ENCODE peak calls at places on chromosomes 5 and 9, in eight cellular contexts. K, X, F, Y, G, I, D and H are unnamed samples.

GRCh38 chr5:106749826-106750225 is 920.9 kb downstream of the EFNA5 start:
- DNase-seq in K (no peak), X (no peak), F (no peak), Y (no peak), G (no peak), I (no peak), D (no peak), H (no peak)

GRCh38 chr5:94908889-94909480 is 290.5 kb downstream of the SLF1 start:
- DNase-seq in K (no peak), X (no peak), F (no peak), Y (no peak), G (peak), I (peak), D (no peak), H (peak)

GRCh38 chr9:137294091-137294683 is 7.9 kb downstream of the NRARP start:
- DNase-seq in K (no peak), X (no peak), F (no peak), Y (no peak), G (peak), I (peak), D (peak), H (no peak)

GRCh38 chr5:143002459-143003327 is 232.5 kb downstream of the ARHGAP26 start:
- DNase-seq in K (peak), X (peak), F (no peak), Y (no peak), G (peak), I (peak), D (no peak), H (peak)

GRCh38 chr5:27592231-27592630 is 553.8 kb upstream of the CDH9 start:
- DNase-seq in K (no peak), X (no peak), F (no peak), Y (no peak), G (no peak), I (peak), D (no peak), H (no peak)

GRCh38 chr5:171388816-171389168 is 1.1 kb downstream of the NPM1 start:
- DNase-seq in K (no peak), X (no peak), F (no peak), Y (no peak), G (no peak), I (no peak), D (no peak), H (no peak)

GRCh38 chr5:43286623-43287022 is 26.6 kb downstream of the HMGCS1 start:
- DNase-seq in K (no peak), X (no peak), F (no peak), Y (no peak), G (no peak), I (no peak), D (no peak), H (no peak)

GRCh38 chr5:173941758-173942401 is 47.1 kb upstream of the C5orf47 start:
- DNase-seq in K (no peak), X (no peak), F (no peak), Y (no peak), G (no peak), I (no peak), D (no peak), H (no peak)

GRCh38 chr5:169691473-169691872 is 54.4 kb downstream of the DOCK2 start:
- DNase-seq in K (no peak), X (no peak), F (no peak), Y (no peak), G (no peak), I (no peak), D (no peak), H (peak)

GRCh38 chr5:10034008-10034407 is 215.7 kb downstream of the ATPSCKMT start:
- DNase-seq in K (no peak), X (no peak), F (peak), Y (no peak), G (no peak), I (peak), D (no peak), H (no peak)

GRCh38 chr5:23146183-23146582 is 293.0 kb upstream of the CDH12 start:
- DNase-seq in K (no peak), X (no peak), F (no peak), Y (peak), G (no peak), I (no peak), D (peak), H (no peak)

GRCh38 chr5:159682623-159683022 is 233.7 kb upstream of the ADRA1B start:
- DNase-seq in K (no peak), X (no peak), F (no peak), Y (no peak), G (no peak), I (peak), D (no peak), H (no peak)

GRCh38 chr5:73663161-73663859 is 37.3 kb downstream of the ARHGEF28 start:
- DNase-seq in K (no peak), X (no peak), F (no peak), Y (no peak), G (no peak), I (no peak), D (no peak), H (no peak)

GRCh38 chr5:174317261-174317894 is 271.9 kb downstream of the NSG2 start:
- DNase-seq in K (peak), X (peak), F (no peak), Y (peak), G (peak), I (peak), D (no peak), H (peak)

GRCh38 chr5:10563132-10563939 is 534 bp upstream of the ANKRD33B start:
- DNase-seq in K (peak), X (no peak), F (peak), Y (peak), G (peak), I (no peak), D (peak), H (no peak)

GRCh38 chr5:119273391-119273839 is 82.4 kb upstream of the TNFAIP8 start:
- DNase-seq in K (no peak), X (no peak), F (peak), Y (peak), G (no peak), I (no peak), D (peak), H (no peak)

GRCh38 chr9:124778575-124779367 is 1.8 kb downstream of the OLFML2A start:
- DNase-seq in K (no peak), X (no peak), F (no peak), Y (no peak), G (no peak), I (no peak), D (no peak), H (no peak)

GRCh38 chr9:36136277-36136893 is at the start of gene GLIPR2:
- DNase-seq in K (peak), X (peak), F (peak), Y (peak), G (peak), I (peak), D (peak), H (peak)

GRCh38 chr9:34437006-34437925 is 21.1 kb downstream of the FAM219A start:
- DNase-seq in K (peak), X (peak), F (peak), Y (no peak), G (peak), I (peak), D (no peak), H (peak)

GRCh38 chr5:51203598-51203997 is 179.7 kb upstream of the ISL1 start:
- DNase-seq in K (no peak), X (no peak), F (no peak), Y (no peak), G (no peak), I (no peak), D (no peak), H (no peak)

GRCh38 chr5:133818031-133818431 is 150.4 kb downstream of the C5orf15 start:
- DNase-seq in K (peak), X (no peak), F (peak), Y (no peak), G (peak), I (peak), D (no peak), H (peak)

GRCh38 chr5:181282874-181283273 is 21.9 kb upstream of the TRIM52 start:
- DNase-seq in K (no peak), X (no peak), F (no peak), Y (no peak), G (no peak), I (no peak), D (no peak), H (no peak)

GRCh38 chr5:181280251-181280762 is 19.4 kb upstream of the TRIM52 start:
- DNase-seq in K (no peak), X (no peak), F (no peak), Y (no peak), G (no peak), I (no peak), D (no peak), H (no peak)

GRCh38 chr5:181283347-181283746 is 22.4 kb upstream of the TRIM52 start:
- DNase-seq in K (no peak), X (no peak), F (no peak), Y (no peak), G (no peak), I (no peak), D (no peak), H (no peak)

GRCh38 chr5:181281077-181281983 is 20.4 kb upstream of the TRIM52 start:
- DNase-seq in K (no peak), X (no peak), F (no peak), Y (no peak), G (no peak), I (no peak), D (no peak), H (no peak)

DNA sequence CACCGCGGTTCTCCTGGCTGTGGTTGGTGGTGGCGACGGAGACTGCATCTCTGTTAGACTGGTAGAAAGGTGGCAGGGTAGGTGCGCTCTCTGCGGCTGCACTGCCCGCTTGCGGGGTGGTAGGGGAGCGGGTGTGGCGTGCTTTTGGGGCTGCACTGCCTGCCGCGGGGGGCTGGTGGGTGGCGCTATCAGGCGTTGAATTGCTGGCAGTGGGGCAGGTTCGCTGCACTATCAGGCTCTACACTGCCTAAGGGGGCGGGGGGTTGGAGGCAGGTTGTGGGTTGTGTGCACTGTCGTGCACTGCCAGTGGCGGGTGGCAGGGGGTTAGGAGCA is 21.0 kb upstream of the TRIM52 start:
- DNase-seq in K (no peak), X (no peak), F (no peak), Y (no peak), G (no peak), I (no peak), D (no peak), H (no peak)
- TF ChIP-seq CTCF in K (no peak), X (no peak), F (no peak), Y (no peak), G (no peak), I (no peak), D (no peak), H (no peak)

DNA sequence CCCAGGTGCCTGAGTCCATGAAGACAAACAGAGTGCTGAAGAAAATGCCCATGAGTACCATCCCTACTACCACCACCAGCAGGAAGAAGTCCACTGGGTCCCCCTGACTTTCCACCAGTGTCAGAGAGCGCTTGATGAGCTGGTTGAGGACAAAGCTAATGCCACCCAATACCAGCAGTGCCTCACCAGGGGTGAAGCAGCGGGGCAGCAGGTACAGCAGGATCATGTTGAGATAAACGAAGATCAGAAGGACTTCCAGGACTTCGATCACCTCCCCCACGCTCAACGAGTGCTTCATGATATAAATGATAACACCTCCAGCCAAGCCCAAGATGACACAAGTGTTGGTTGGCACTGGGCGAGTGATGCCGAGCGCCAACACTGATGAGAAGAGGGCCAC is 859 bp downstream of the DOLK start:
- DNase-seq in K (no peak), X (no peak), F (no peak), Y (no peak), G (no peak), I (no peak), D (no peak), H (no peak)
- H3K4me3 ChIP-seq in K (peak), X (peak), F (peak), Y (peak), G (peak), I (peak), D (peak), H (peak)

GRCh38 chr9:73200694-73201432 is 49.2 kb downstream of the ANXA1 start:
- DNase-seq in K (no peak), X (no peak), F (no peak), Y (no peak), G (peak), I (peak), D (no peak), H (peak)
- TF ChIP-seq CTCF in K (no peak), X (peak), F (peak), Y (peak), G (peak), I (peak), D (peak), H (peak)

GRCh38 chr9:12935714-12936113 is 160.9 kb downstream of the LURAP1L start:
- DNase-seq in K (no peak), X (no peak), F (no peak), Y (no peak), G (peak), I (peak), D (no peak), H (peak)
- H3K4me3 ChIP-seq in K (no peak), X (no peak), F (no peak), Y (no peak), G (no peak), I (no peak), D (no peak), H (no peak)

DNA sequence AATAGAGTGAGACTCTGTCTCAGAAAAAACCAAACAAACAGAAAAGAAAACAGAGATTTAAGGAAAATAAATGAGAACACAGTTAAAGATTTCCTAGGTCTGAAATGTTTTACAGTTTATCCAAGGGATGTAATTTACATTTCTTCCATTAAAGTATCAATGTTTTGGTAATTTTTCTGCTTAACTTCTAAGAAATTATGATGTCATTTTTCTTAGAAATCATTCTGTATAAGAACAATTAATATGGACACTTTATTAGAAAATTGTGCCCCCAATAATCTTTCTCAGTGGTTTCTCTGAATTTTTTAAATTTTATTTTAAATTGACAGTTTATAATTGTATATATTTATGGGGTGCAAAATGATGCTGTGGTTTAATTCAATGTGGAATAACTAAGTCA is 49.8 kb upstream of the PTPDC1 start:
- DNase-seq in K (no peak), X (no peak), F (no peak), Y (no peak), G (no peak), I (no peak), D (no peak), H (no peak)
- TF ChIP-seq CTCF in K (no peak), X (no peak), F (no peak), Y (no peak), G (no peak), I (no peak), D (no peak), H (no peak)

GRCh38 chr9:122263699-122264349 is 816 bp downstream of the RBM18 start:
- DNase-seq in K (no peak), X (no peak), F (no peak), Y (no peak), G (peak), I (peak), D (no peak), H (peak)
- H3K4me3 ChIP-seq in K (peak), X (peak), F (peak), Y (peak), G (peak), I (peak), D (peak), H (peak)

GRCh38 chr9:1939926-1940368 is 75.2 kb upstream of the SMARCA2 start:
- DNase-seq in K (peak), X (peak), F (no peak), Y (no peak), G (peak), I (peak), D (no peak), H (peak)

GRCh38 chr9:1938135-1938534 is 77.0 kb upstream of the SMARCA2 start:
- DNase-seq in K (no peak), X (no peak), F (no peak), Y (no peak), G (no peak), I (no peak), D (no peak), H (no peak)

GRCh38 chr9:1939466-1939865 is 75.7 kb upstream of the SMARCA2 start:
- DNase-seq in K (no peak), X (no peak), F (no peak), Y (no peak), G (no peak), I (no peak), D (no peak), H (no peak)

GRCh38 chr9:1938675-1939170 is 76.4 kb upstream of the SMARCA2 start:
- DNase-seq in K (no peak), X (no peak), F (no peak), Y (no peak), G (no peak), I (no peak), D (no peak), H (no peak)

GRCh38 chr9:1941989-1942388 is 73.2 kb upstream of the SMARCA2 start:
- DNase-seq in K (no peak), X (no peak), F (no peak), Y (no peak), G (no peak), I (peak), D (no peak), H (peak)
- TF ChIP-seq CTCF in K (no peak), X (peak), F (no peak), Y (no peak), G (peak), I (peak), D (no peak), H (peak)

GRCh38 chr5:135062216-135063055 is 28.4 kb upstream of the PITX1 start:
- DNase-seq in K (no peak), X (no peak), F (no peak), Y (peak), G (no peak), I (no peak), D (peak), H (no peak)
- H3K4me3 ChIP-seq in K (no peak), X (no peak), F (no peak), Y (no peak), G (no peak), I (no peak), D (no peak), H (no peak)

GRCh38 chr9:113150670-113151591 is at the start of gene SLC31A2:
- DNase-seq in K (peak), X (peak), F (peak), Y (peak), G (peak), I (peak), D (peak), H (peak)
- TF ChIP-seq CTCF in K (peak), X (peak), F (peak), Y (no peak), G (peak), I (peak), D (no peak), H (peak)